ENCODE peak calls at places on chromosomes 4 and X, in eight cellular contexts. G is cardiac muscle cell, N is dorsolateral prefrontal cortex, Q is HCT116, K is mammary epithelial cell, H is left lung, O is lung, F is endodermal cell. M is an unnamed sample.

GRCh38 chrX:112081781-112082482 is 644 bp downstream of the TRPC5 start:
- DNase-seq in G (no peak), N (no peak), Q (no peak), K (no peak), H (no peak), O (no peak), F (peak; percentile 82), M (no peak)

GRCh38 chrX:12771445-12772069 is 19.7 kb upstream of the PRPS2 start:
- DNase-seq in G (peak; percentile 65), N (no peak), Q (peak; percentile 44), K (no peak), H (peak; percentile 55), O (peak; percentile 32), F (peak; percentile 86), M (peak; percentile 7)

GRCh38 chr4:54055494-54055893 is 8.9 kb downstream of the CHIC2 start:
- DNase-seq in G (no peak), N (no peak), Q (no peak), K (no peak), H (no peak), O (no peak), F (no peak), M (no peak)

GRCh38 chr4:168795346-168795745 is 214.7 kb downstream of the CBR4 start:
- DNase-seq in G (no peak), N (no peak), Q (no peak), K (no peak), H (no peak), O (no peak), F (no peak), M (no peak)

GRCh38 chr4:146222313-146222712 is 8.0 kb downstream of the REELD1 start:
- DNase-seq in G (peak; percentile 48), N (no peak), Q (no peak), K (peak; percentile 41), H (no peak), O (no peak), F (no peak), M (no peak)

GRCh38 chrX:19172741-19173140 is 50.5 kb upstream of the ADGRG2 start:
- DNase-seq in G (no peak), N (no peak), Q (no peak), K (no peak), H (no peak), O (no peak), F (no peak), M (no peak)

GRCh38 chr4:30719363-30720020 is 677 bp upstream of the PCDH7 start:
- DNase-seq in G (peak; percentile 65), N (peak; percentile 66), Q (no peak), K (peak; percentile 78), H (peak; percentile 48), O (no peak), F (peak; percentile 92), M (no peak)

GRCh38 chrX:8179653-8180052 is 8.6 kb upstream of the VCX2 start:
- DNase-seq in G (peak; percentile 6), N (no peak), Q (no peak), K (no peak), H (no peak), O (no peak), F (no peak), M (no peak)

GRCh38 chr4:83358410-83358809 is 23.8 kb upstream of the HPSE start:
- DNase-seq in G (peak; percentile 83), N (no peak), Q (no peak), K (peak; percentile 50), H (no peak), O (no peak), F (no peak), M (peak; percentile 51)

GRCh38 chr4:96183630-96184029 is 343.7 kb downstream of the PDHA2 start:
- DNase-seq in G (no peak), N (no peak), Q (no peak), K (no peak), H (no peak), O (no peak), F (no peak), M (no peak)

GRCh38 chr4:155796031-155796430 is 37.2 kb downstream of the GUCY1B1 start:
- DNase-seq in G (peak; percentile 44), N (no peak), Q (peak; percentile 28), K (no peak), H (no peak), O (no peak), F (no peak), M (no peak)

GRCh38 chr4:55216871-55217635 is 91.7 kb upstream of the KDR start:
- DNase-seq in G (no peak), N (no peak), Q (no peak), K (no peak), H (no peak), O (no peak), F (no peak), M (no peak)

GRCh38 chrX:84873176-84873575 is 130.5 kb upstream of the APOOL start:
- DNase-seq in G (no peak), N (no peak), Q (no peak), K (no peak), H (no peak), O (no peak), F (no peak), M (no peak)

GRCh38 chr4:931194-931959 is 739 bp downstream of the GAK start:
- DNase-seq in G (peak; percentile 20), N (no peak), Q (no peak), K (peak; percentile 38), H (no peak), O (no peak), F (no peak), M (no peak)

GRCh38 chr4:31051151-31051550 is 331.0 kb downstream of the PCDH7 start:
- DNase-seq in G (no peak), N (no peak), Q (no peak), K (no peak), H (no peak), O (no peak), F (no peak), M (no peak)

GRCh38 chr4:8004066-8004465 is 64.4 kb upstream of the AFAP1 start:
- DNase-seq in G (no peak), N (no peak), Q (no peak), K (no peak), H (no peak), O (no peak), F (no peak), M (no peak)

GRCh38 chrX:18448416-18448815 is 23.0 kb downstream of the CDKL5 start:
- DNase-seq in G (peak; percentile 23), N (no peak), Q (no peak), K (no peak), H (no peak), O (no peak), F (no peak), M (no peak)

GRCh38 chrX:48465336-48465933 is 4.6 kb downstream of the SLC38A5 start:
- DNase-seq in G (peak; percentile 73), N (no peak), Q (no peak), K (peak; percentile 67), H (no peak), O (no peak), F (no peak), M (peak; percentile 65)

GRCh38 chr4:183600189-183600685 is 58.7 kb downstream of the RWDD4 start:
- DNase-seq in G (peak; percentile 18), N (no peak), Q (no peak), K (no peak), H (no peak), O (no peak), F (peak; percentile 76), M (no peak)

GRCh38 chr4:177005801-177006230 is 213.1 kb upstream of the VEGFC start:
- DNase-seq in G (peak; percentile 65), N (no peak), Q (no peak), K (peak; percentile 95), H (no peak), O (no peak), F (no peak), M (peak; percentile 70)

GRCh38 chr4:867526-868250 is 41.8 kb upstream of the CPLX1 start:
- DNase-seq in G (no peak), N (no peak), Q (no peak), K (no peak), H (no peak), O (no peak), F (no peak), M (no peak)

GRCh38 chrX:103586659-103587058 is 1.3 kb downstream of the TCEAL4 start:
- DNase-seq in G (no peak), N (no peak), Q (no peak), K (no peak), H (no peak), O (no peak), F (no peak), M (no peak)
- H3K4me3 ChIP-seq in G (no peak overlapping the region), N (peak overlapping the region; percentile 63), Q (peak overlapping the region; percentile 68), K (peak overlapping the region; percentile 59), H (peak overlapping the region; percentile 54), O (no peak overlapping the region), F (peak overlapping the region; percentile 85), M (peak overlapping the region; percentile 76)

DNA sequence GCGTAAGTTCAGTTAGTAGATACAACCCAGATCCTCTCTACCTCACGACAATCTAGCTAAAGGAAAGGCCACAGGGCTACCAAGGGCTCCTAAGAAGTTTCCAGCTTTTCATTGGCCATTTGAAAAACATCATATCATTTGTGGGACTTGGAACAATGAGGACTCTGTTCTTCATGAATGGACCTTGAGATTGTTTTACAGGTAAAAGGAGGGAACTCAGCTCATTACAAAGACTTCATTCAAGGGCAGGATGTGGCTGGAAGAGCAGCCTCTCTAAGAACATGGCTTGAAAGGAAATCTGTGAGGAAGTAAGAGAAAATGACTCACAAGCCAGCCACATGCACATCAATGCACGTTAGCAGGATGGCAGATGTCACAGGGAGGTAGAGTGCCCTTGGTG is 105.9 kb upstream of the SLC7A11 start:
- DNase-seq in G (no peak), N (no peak), Q (peak; percentile 75), K (peak; percentile 93), H (no peak), O (no peak), F (no peak), M (peak; percentile 6)
- TF ChIP-seq CTCF in G (no peak), N (no peak), Q (no peak), K (no peak), H (no peak), O (no peak), F (no peak), M (no peak)

GRCh38 chr4:13525606-13526281 is 18.6 kb downstream of the NKX3-2 start:
- DNase-seq in G (no peak), N (no peak), Q (no peak), K (no peak), H (no peak), O (no peak), F (no peak), M (no peak)
- H3K4me3 ChIP-seq in G (no peak overlapping the region), N (no peak overlapping the region), Q (no peak overlapping the region), K (no peak overlapping the region), H (no peak overlapping the region), O (no peak overlapping the region), F (no peak overlapping the region), M (no peak overlapping the region)

GRCh38 chr4:130640583-130640982 is 1544.6 kb downstream of the C4orf33 start:
- DNase-seq in G (no peak), N (no peak), Q (no peak), K (no peak), H (no peak), O (no peak), F (no peak), M (no peak)

GRCh38 chr4:130636486-130636885 is 1540.5 kb downstream of the C4orf33 start:
- DNase-seq in G (no peak), N (no peak), Q (no peak), K (no peak), H (no peak), O (no peak), F (no peak), M (no peak)

DNA sequence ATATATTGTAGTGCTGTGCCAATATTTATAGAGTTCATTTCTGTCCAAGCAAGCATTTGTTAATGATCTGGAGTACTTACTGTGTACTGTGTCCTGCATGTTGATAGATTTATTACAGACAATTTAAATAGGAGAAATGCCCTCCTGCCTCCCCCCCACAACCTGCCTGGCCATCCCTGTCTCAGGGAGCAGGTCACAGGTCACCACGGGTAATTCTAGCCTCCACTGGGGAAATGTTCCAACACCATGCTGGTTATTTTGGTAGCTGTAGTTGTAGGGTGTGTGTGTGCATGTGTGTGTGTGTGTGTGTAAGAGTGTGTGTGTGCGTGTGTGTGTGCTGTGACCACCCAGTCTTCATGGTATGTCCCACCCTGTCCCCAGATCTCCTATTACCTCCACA is 1543.9 kb downstream of the C4orf33 start:
- DNase-seq in G (no peak), N (no peak), Q (no peak), K (no peak), H (no peak), O (no peak), F (no peak), M (no peak)
- TF ChIP-seq CTCF in G (no peak), N (no peak), Q (no peak), K (no peak), H (no peak), O (no peak), F (no peak), M (no peak)

M was measured in HFF-Myc.